ENCODE peak calls at places on chromosomes 1 and 21, in six cellular contexts. B, O, L, P, X and H are unnamed samples.

GRCh38 chr1:204410764-204411450 is 710 bp downstream of the PPP1R15B start:
- DNase-seq in B (no peak), O (peak), L (no peak), P (peak), X (no peak), H (peak)

GRCh38 chr1:183029591-183030000 is 6.4 kb downstream of the LAMC1 start:
- DNase-seq in B (peak), O (no peak), L (no peak), P (no peak), X (no peak), H (no peak)

GRCh38 chr1:54200519-54200997 is 591 bp downstream of the MRPL37 start:
- DNase-seq in B (no peak), O (no peak), L (no peak), P (no peak), X (no peak), H (no peak)

GRCh38 chr21:41615613-41616012 is 107.7 kb upstream of the TMPRSS2 start:
- DNase-seq in B (no peak), O (no peak), L (no peak), P (no peak), X (no peak), H (no peak)

GRCh38 chr1:31699341-31699891 is 4.4 kb downstream of the COL16A1 start:
- DNase-seq in B (no peak), O (no peak), L (no peak), P (peak), X (peak), H (no peak)

GRCh38 chr1:240189386-240189989 is 97.8 kb downstream of the FMN2 start:
- DNase-seq in B (peak), O (peak), L (peak), P (peak), X (no peak), H (no peak)

GRCh38 chr21:25350056-25350455 is 257.2 kb downstream of the MRPL39 start:
- DNase-seq in B (no peak), O (peak), L (no peak), P (peak), X (no peak), H (no peak)

GRCh38 chr1:245605480-245606156 is 450.8 kb downstream of the KIF26B start:
- DNase-seq in B (no peak), O (no peak), L (no peak), P (peak), X (no peak), H (no peak)

GRCh38 chr1:226882187-226882586 is 11.8 kb downstream of the PSEN2 start:
- DNase-seq in B (no peak), O (no peak), L (no peak), P (no peak), X (no peak), H (no peak)
- H3K4me3 ChIP-seq in B (no peak), O (no peak), L (no peak), P (no peak), X (peak), H (no peak)

GRCh38 chr21:29190920-29191319 is 60.5 kb downstream of the MAP3K7CL start:
- DNase-seq in B (peak), O (no peak), L (no peak), P (no peak), X (no peak), H (peak)
- TF ChIP-seq GABPA in B (no peak), O (no peak), L (no peak), P (no peak), X (no peak), H (no peak)

GRCh38 chr1:34164510-34165381 is at the start of gene CSMD2:
- DNase-seq in B (no peak), O (no peak), L (no peak), P (peak), X (no peak), H (no peak)

GRCh38 chr1:34165422-34165921 is 442 bp upstream of the CSMD2 start:
- DNase-seq in B (no peak), O (no peak), L (no peak), P (peak), X (no peak), H (no peak)

GRCh38 chr1:34167091-34167788 is 2.2 kb upstream of the CSMD2 start:
- DNase-seq in B (no peak), O (no peak), L (no peak), P (no peak), X (no peak), H (no peak)

GRCh38 chr1:34163792-34164509 is 1.1 kb downstream of the CSMD2 start:
- DNase-seq in B (no peak), O (no peak), L (no peak), P (peak), X (no peak), H (no peak)

GRCh38 chr1:34166191-34167090 is 1.4 kb upstream of the CSMD2 start:
- DNase-seq in B (no peak), O (no peak), L (peak), P (peak), X (no peak), H (no peak)
- H3K4me3 ChIP-seq in B (no peak), O (no peak), L (peak), P (no peak), X (no peak), H (no peak)

DNA sequence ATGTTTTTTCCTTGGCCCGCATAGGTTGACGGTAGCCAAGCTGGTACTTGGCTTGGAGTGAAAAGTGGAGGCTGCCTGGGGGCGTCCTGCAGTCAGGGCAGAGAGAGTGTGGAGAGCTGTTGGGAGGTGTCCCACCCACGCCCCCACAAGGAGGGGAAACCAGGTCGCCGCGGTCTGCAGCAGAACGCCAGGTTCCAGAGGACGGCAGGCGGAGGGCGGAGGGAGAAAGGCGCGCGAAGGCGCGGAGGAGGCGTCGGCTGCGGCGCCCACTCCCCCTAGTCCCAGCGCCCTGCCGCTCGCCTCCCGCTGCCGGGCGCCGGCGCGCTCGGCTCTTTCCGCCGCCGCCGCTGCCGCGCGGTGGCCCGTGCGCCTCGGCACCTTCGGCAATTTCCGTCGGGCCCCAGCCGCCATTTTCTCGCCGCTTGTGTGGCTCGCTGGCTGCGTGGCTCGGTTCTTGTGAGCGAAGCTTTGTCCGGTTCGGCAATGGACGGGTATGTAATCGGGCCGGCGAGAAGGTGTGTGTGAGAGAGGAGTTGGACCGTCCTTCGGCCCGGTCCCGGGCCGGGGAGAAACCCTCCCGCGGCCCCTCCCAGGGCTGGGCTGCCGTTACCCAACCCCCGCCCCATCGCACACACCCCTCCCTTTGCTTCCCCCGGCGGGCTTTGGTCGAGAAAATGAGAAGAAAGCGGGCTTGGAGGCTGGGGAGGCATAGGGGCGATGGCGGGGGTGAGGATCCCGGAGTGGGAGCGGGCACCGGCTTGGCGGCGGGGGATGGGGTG is at the start of gene PTBP2:
- DNase-seq in B (peak), O (peak), L (no peak), P (peak), X (peak), H (peak)
- TF ChIP-seq GABPA in B (no peak), O (no peak), L (no peak), P (no peak), X (no peak), H (no peak)

DNA sequence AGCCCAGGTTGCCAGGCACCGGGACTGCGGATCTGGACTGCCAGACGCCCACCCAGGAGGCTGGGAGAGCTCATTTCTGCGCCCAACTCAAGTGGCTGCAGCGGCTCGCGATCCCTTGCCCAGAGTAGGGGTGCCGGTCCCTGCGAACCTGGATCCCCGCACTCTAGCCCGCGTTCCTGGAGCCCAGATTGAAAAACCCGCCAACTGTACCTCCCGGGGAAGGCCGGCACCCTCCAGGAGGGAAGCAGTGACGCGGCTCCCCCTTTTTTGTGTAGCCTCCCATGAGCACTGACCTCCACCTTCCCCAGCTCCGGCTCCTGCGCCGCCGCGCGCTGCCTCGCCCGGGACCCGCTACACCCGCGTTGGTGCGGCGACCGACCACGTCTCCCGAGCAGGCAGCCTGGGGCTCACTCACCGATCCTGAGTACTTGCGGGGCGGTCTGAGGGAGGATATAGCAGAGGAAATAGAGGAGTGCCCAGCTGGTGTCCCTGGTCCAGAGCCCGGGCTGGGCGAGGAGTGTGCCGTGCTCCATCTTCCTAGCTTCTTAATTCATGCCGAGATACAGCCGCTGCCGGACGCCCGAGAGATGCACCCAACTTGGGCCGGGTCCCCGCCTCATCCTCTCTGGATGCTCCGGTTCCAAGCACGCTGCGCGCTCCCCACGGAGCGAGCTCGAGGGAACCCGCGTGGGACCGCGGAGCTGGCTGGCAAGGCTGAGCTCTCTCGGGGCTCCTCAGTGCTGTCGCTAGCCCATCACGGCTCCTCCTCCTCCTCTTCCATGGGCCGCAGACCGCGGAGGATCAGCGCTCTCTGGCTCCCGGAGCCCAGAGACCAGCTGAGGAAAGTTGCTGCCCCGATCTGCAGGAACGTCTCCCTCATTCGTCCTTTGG is 583 bp downstream of the GRIK1 start:
- DNase-seq in B (no peak), O (no peak), L (no peak), P (peak), X (no peak), H (no peak)
- H3K4me3 ChIP-seq in B (no peak), O (peak), L (peak), P (no peak), X (no peak), H (peak)

GRCh38 chr1:221053889-221054288 is 174.6 kb downstream of the HLX start:
- DNase-seq in B (no peak), O (no peak), L (no peak), P (no peak), X (no peak), H (no peak)
- TF ChIP-seq GABPA in B (no peak), O (no peak), L (no peak), P (no peak), X (no peak), H (no peak)

DNA sequence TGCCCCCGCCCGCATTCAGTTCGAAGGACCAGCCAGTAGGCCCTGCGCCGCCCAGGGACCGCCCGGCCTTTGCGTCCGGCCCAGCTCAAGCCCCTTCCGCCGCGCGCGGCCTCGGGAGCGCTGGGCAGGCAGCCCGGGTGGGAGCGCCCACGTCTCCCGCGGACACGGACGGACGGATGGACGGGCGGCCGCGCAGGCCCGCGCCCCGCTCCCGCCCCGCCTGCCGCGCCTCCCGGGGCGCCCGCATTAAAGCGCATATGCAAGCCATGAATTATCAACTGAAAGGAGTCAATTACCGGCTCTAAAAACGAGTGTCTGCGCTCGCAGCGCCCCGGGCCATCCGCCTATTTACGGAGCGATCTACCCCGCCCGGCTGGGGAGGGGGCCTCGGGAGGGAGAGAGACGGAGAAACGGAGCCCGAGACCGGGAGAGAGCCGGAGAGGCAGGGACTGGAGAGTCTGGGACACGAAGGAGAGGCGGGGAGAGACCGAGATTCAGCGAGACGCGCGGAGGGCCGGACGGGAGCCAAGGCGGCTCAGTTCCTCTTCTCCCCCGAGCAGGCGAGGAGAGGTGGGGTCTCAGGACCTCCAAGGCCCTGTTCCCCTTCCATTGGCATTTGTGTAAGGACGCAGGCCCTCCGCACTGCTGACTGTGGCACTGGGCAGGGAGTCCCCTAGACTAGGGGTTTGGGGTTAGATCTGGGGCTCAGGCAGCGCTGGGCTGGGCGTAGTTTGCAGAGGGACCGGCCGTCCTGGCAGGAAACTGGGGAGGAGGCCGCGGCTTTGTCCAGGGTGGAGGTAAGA is 41.3 kb upstream of the DMBX1 start:
- DNase-seq in B (no peak), O (no peak), L (peak), P (peak), X (no peak), H (no peak)
- H3K4me3 ChIP-seq in B (no peak), O (no peak), L (peak), P (no peak), X (no peak), H (no peak)

GRCh38 chr1:113805256-113805531 is 7.1 kb downstream of the RSBN1 start:
- DNase-seq in B (no peak), O (no peak), L (no peak), P (no peak), X (no peak), H (no peak)
- TF ChIP-seq GABPA in B (no peak), O (no peak), L (no peak), P (no peak), X (no peak), H (no peak)